ENCODE peak calls at places on chromosome 4, in six cellular contexts. One of them, this sample, is unnamed.

GRCh38 chr4:35463251-35463952 is 780.9 kb downstream of the ARAP2 start:
- DNase-seq in hepatocyte: no peak
- DNase-seq in A673: no peak
- DNase-seq in adrenal gland: no peak
- DNase-seq in Caco-2: no peak
- DNase-seq in aorta: no peak
- DNase-seq in this sample: peak; percentile 1

GRCh38 chr4:118282692-118283091 is 70.1 kb downstream of the PRSS12 start:
- DNase-seq in A673: peak; percentile 30
- DNase-seq in Caco-2: no peak
- DNase-seq in aorta: no peak
- DNase-seq in hepatocyte: no peak
- DNase-seq in adrenal gland: no peak
- DNase-seq in this sample: no peak

GRCh38 chr4:182578402-182578801 is 335.2 kb downstream of the TENM3 start:
- DNase-seq in adrenal gland: no peak
- DNase-seq in Caco-2: peak; percentile 31
- DNase-seq in A673: peak; percentile 14
- DNase-seq in hepatocyte: peak; percentile 70
- DNase-seq in aorta: no peak
- DNase-seq in this sample: no peak

GRCh38 chr4:96787766-96788165 is 947.9 kb downstream of the PDHA2 start:
- DNase-seq in adrenal gland: no peak
- DNase-seq in hepatocyte: no peak
- DNase-seq in A673: no peak
- DNase-seq in Caco-2: no peak
- DNase-seq in aorta: no peak
- DNase-seq in this sample: no peak

GRCh38 chr4:185015108-185015507 is 3.2 kb upstream of the HELT start:
- DNase-seq in A673: no peak
- DNase-seq in adrenal gland: no peak
- DNase-seq in aorta: no peak
- DNase-seq in Caco-2: no peak
- DNase-seq in hepatocyte: no peak
- DNase-seq in this sample: no peak

GRCh38 chr4:152255437-152255836 is 280.5 kb downstream of the FBXW7 start:
- DNase-seq in adrenal gland: peak; percentile 18
- DNase-seq in aorta: no peak
- DNase-seq in hepatocyte: no peak
- DNase-seq in Caco-2: no peak
- DNase-seq in A673: peak; percentile 78
- DNase-seq in this sample: no peak

GRCh38 chr4:7222521-7222920 is 30.2 kb downstream of the SORCS2 start:
- DNase-seq in Caco-2: no peak
- DNase-seq in aorta: no peak
- DNase-seq in hepatocyte: no peak
- DNase-seq in A673: no peak
- DNase-seq in adrenal gland: no peak
- DNase-seq in this sample: no peak

GRCh38 chr4:1194028-1194900 is 21.9 kb upstream of the SPON2 start:
- DNase-seq in hepatocyte: peak; percentile 36
- DNase-seq in adrenal gland: peak; percentile 85
- DNase-seq in aorta: peak; percentile 94
- DNase-seq in Caco-2: no peak
- DNase-seq in A673: no peak
- DNase-seq in this sample: no peak

GRCh38 chr4:185381794-185382193 is 13.9 kb downstream of the LRP2BP start:
- DNase-seq in adrenal gland: no peak
- DNase-seq in A673: peak; percentile 90
- DNase-seq in aorta: no peak
- DNase-seq in hepatocyte: no peak
- DNase-seq in Caco-2: no peak
- DNase-seq in this sample: no peak

GRCh38 chr4:188611143-188611542 is 471.9 kb downstream of the TRIML1 start:
- DNase-seq in A673: no peak
- DNase-seq in Caco-2: no peak
- DNase-seq in aorta: no peak
- DNase-seq in hepatocyte: no peak
- DNase-seq in adrenal gland: no peak
- DNase-seq in this sample: no peak
- H3K27me3 ChIP-seq in A673: peaks cover 59% of the 10 kb centered on the region
- H3K27me3 ChIP-seq in Caco-2: no peaks in the 10 kb centered on the region
- H3K27me3 ChIP-seq in aorta: no peaks in the 10 kb centered on the region
- H3K27me3 ChIP-seq in hepatocyte: no peaks in the 10 kb centered on the region
- H3K27me3 ChIP-seq in adrenal gland: no peaks in the 10 kb centered on the region
- H3K27me3 ChIP-seq in this sample: no peaks in the 10 kb centered on the region

DNA sequence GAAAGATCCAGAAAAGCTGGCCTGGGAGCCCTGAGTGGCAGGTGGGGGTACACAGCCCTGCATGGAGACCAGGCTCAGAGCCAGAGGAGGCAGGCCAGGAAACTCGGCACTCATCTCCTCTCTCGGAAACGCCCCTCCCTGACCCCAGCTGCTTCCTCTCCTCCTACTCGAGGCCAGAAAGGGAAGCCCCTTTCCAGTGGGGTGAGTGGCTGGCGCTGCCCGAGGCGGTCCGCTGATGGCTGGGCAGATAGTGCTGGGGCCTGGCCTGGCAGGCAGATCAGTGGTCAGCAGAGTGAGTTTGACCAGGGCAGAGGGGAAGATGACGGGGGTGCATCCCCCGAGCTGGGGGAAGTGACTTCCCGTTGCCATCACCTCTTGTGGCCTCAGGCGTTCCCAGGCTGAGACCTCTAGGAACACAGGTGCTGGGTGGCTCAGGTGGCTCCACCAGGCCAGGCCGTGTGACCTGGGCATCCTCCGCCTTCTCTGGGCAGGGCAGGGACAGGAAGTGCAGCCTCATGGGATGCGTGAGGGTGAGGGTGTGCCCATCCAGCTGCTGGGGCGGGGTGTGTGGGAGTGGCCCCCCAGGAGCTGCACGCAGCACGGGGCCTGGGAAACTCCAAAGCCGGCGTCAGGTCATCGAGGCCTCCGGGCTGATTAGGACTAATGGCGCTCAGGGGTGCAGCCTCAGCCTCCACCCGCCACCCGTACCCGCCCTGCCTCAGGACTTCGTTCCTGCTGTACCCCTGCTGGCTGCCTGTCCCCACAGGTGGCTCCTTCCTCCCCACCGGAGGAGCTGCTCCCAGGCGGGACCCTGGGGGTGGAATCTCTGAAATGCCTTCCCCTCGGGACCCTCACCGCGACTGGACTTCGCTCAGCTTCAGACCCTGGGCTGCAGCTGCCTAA is 5.8 kb downstream of the SH3BP2 start:
- DNase-seq in aorta: peak; percentile 81
- DNase-seq in A673: no peak
- DNase-seq in hepatocyte: no peak
- DNase-seq in adrenal gland: peak; percentile 58
- DNase-seq in Caco-2: no peak
- DNase-seq in this sample: no peak
- H3K4me1 ChIP-seq in aorta: no peaks in the 10 kb centered on the region
- H3K4me1 ChIP-seq in A673: peaks cover 23% of the 10 kb centered on the region
- H3K4me1 ChIP-seq in hepatocyte: peaks cover 70% of the 10 kb centered on the region
- H3K4me1 ChIP-seq in adrenal gland: peaks cover 90% of the 10 kb centered on the region
- H3K4me1 ChIP-seq in Caco-2: peaks cover 12% of the 10 kb centered on the region
- H3K4me1 ChIP-seq in this sample: peaks cover 6% of the 10 kb centered on the region

DNA sequence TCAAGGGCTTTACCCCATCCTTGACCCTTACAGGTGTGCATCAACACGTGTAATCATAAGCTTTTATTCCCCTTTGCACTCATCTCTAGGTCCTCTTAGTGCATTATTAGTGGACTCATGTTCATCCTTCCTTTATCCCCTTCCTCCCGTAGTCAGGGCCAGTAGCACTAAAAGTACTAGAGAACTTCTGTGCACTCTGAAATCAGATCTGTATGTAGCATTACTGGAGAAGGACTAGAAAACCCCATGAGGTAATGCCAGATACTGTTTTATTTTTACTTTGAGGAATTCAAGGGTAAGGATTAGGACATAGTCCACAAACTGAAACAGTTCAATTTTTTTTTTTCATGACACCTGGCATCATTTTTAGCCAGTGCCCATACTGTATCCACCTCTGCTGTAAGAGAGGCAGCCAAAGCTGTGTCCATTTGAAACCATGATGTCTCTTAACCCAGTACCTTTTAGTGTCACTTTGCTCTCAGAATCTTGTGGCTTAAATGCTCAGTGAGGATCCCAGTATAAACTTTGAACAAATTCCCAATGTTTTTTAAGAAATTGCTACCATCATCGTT is 134.7 kb downstream of the FNIP2 start:
- DNase-seq in hepatocyte: no peak
- DNase-seq in adrenal gland: no peak
- DNase-seq in A673: no peak
- DNase-seq in Caco-2: no peak
- DNase-seq in aorta: no peak
- DNase-seq in this sample: no peak
- H3K4me3 ChIP-seq in hepatocyte: no peak overlapping the region
- H3K4me3 ChIP-seq in adrenal gland: no peak overlapping the region
- H3K4me3 ChIP-seq in A673: no peak overlapping the region
- H3K4me3 ChIP-seq in Caco-2: no peak overlapping the region
- H3K4me3 ChIP-seq in aorta: no peak overlapping the region
- H3K4me3 ChIP-seq in this sample: no peak overlapping the region

DNA sequence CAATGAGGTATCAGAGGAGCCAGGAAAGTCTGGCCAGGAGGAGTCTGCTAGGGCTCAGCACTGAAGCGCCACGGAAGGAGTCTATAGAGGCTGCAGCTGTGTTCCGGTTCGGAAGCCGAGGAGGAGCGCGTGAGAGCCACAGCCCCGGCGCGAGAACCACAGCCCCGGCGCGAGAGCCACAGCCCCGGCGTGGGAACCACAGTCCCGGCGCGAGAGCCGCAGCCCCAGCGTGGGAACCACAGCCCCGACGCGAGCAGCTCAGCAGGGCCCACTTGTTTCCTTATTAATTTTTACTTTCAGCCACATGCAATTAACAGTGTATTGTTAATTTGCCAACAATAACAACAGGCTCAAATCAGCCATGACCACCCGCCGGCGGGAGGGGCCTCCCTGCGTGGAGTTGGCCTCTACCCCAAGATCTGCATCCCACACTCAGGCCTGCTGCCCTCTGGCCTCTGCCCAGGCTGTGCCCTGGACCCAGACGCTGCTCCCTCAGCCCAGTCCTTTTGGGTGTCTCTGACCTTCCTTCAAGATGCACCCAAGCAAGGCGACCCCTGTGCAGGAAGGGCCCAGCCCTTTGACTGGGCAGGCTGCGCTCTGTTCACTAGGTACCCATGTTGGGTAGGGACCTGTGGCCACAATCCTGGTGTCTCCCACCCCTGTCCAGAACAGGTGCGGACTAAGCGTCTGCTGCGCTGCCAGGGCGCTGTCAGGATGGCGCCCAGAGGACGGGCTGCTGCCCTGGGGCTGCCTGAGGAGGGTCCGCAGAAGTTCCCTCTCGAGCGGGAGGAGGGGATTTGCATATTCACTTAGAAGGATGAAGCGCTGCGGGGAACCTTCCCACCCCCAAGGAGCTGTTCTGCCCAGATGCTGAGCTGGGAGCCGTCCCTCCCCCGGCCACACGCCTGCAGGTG is 113.8 kb downstream of the ADRA2C start:
- DNase-seq in hepatocyte: peak; percentile 3
- DNase-seq in Caco-2: no peak
- DNase-seq in A673: no peak
- DNase-seq in adrenal gland: no peak
- DNase-seq in aorta: peak; percentile 71
- DNase-seq in this sample: no peak
- H3K27me3 ChIP-seq in hepatocyte: peaks cover 27% of the 10 kb centered on the region
- H3K27me3 ChIP-seq in Caco-2: no peaks in the 10 kb centered on the region
- H3K27me3 ChIP-seq in A673: peaks cover 12% of the 10 kb centered on the region
- H3K27me3 ChIP-seq in adrenal gland: peaks cover 14% of the 10 kb centered on the region
- H3K27me3 ChIP-seq in aorta: no peaks in the 10 kb centered on the region
- H3K27me3 ChIP-seq in this sample: no peaks in the 10 kb centered on the region

DNA sequence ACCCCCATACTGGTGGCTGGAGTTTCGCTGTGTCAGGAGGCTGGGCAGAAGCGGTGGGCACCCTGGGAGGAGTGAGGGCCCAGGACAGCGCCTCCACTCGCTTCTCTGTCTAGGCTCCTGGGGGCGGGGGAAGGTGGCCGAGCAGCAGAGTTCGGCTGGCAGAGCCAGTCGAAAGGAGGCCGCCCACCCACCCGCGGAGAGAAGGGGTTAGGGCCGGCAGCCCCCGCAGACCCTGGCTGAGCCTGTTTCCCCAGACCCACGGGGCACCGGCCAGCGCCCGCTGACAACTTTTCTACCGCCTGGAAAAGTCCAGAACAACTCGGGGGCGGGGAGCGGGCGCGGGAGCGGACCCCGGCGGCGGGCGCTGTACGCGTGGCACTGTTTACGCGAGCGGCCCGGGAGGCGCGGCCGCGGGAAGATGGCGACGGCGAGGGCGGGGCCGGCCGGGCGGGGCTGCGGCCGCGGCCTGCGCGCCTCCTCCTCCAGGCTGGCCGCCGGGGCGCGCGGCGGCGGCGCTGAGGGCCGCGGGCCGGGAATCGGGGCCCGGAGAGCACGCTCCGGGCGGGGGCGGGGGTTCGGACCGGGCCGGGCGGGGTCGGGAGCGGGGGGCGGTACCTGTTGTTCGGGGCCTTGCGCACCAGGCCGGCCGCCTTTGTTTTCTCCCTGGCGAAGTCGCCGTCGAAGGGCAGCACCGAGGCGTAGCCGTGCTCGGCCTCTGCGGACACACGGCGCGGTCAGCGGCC is 628 bp downstream of the MXD4 start:
- DNase-seq in hepatocyte: peak; percentile 83
- DNase-seq in A673: peak; percentile 61
- DNase-seq in Caco-2: peak; percentile 67
- DNase-seq in aorta: peak; percentile 89
- DNase-seq in adrenal gland: peak; percentile 49
- DNase-seq in this sample: no peak
- H3K4me1 ChIP-seq in hepatocyte: peaks cover 19% of the 10 kb centered on the region
- H3K4me1 ChIP-seq in A673: peaks cover 8% of the 10 kb centered on the region
- H3K4me1 ChIP-seq in Caco-2: peaks cover 5% of the 10 kb centered on the region
- H3K4me1 ChIP-seq in aorta: no peaks in the 10 kb centered on the region
- H3K4me1 ChIP-seq in adrenal gland: peaks cover 71% of the 10 kb centered on the region
- H3K4me1 ChIP-seq in this sample: peaks cover 1% of the 10 kb centered on the region

This sample was measured in iPS DF 6.9.